ENCODE peak calls at places on chromosomes 1 and 21, in eight cellular contexts. O, B, M, F, E, Q, D and N are unnamed samples.
A peak's percentile ranks its signal among the peaks of the same experiment; 100 is the strongest.

GRCh38 chr1:204172404-204173049 is 6.4 kb upstream of the REN start:
- DNase-seq in O (no peak), B (no peak), M (no peak), F (no peak), E (no peak), Q (no peak), D (no peak), N (no peak)

GRCh38 chr1:210233216-210233494 is 559 bp downstream of the SERTAD4 start:
- DNase-seq in O (no peak), B (no peak), M (no peak), F (no peak), E (no peak), Q (no peak), D (no peak), N (no peak)

GRCh38 chr1:1116701-1117468 is 996 bp upstream of the C1orf159 start:
- DNase-seq in O (peak; percentile 57), B (no peak), M (no peak), F (no peak), E (no peak), Q (no peak), D (no peak), N (peak; percentile 82)

GRCh38 chr21:41752231-41752681 is 14.6 kb downstream of the RIPK4 start:
- DNase-seq in O (no peak), B (no peak), M (no peak), F (no peak), E (peak; percentile 83), Q (peak; percentile 55), D (no peak), N (no peak)

GRCh38 chr1:12140016-12140415 is 26.8 kb upstream of the TNFRSF1B start:
- DNase-seq in O (no peak), B (no peak), M (no peak), F (no peak), E (peak; percentile 15), Q (no peak), D (peak; percentile 37), N (no peak)

GRCh38 chr1:79037085-79037484 is 30.6 kb upstream of the ADGRL4 start:
- DNase-seq in O (no peak), B (no peak), M (no peak), F (no peak), E (no peak), Q (no peak), D (no peak), N (no peak)

GRCh38 chr1:30450148-30450817 is 273.1 kb downstream of the MATN1 start:
- DNase-seq in O (no peak), B (no peak), M (no peak), F (no peak), E (no peak), Q (no peak), D (no peak), N (no peak)

GRCh38 chr1:222643603-222643936 is 25.7 kb downstream of the MIA3 start:
- DNase-seq in O (no peak), B (peak; percentile 32), M (peak; percentile 7), F (no peak), E (no peak), Q (no peak), D (no peak), N (no peak)

GRCh38 chr1:54846716-54847284 is 40.2 kb downstream of the DHCR24 start:
- DNase-seq in O (no peak), B (no peak), M (no peak), F (no peak), E (no peak), Q (no peak), D (peak; percentile 64), N (peak; percentile 54)

GRCh38 chr1:54848134-54848948 is 38.7 kb downstream of the DHCR24 start:
- DNase-seq in O (peak; percentile 18), B (no peak), M (no peak), F (no peak), E (no peak), Q (no peak), D (peak; percentile 62), N (no peak)

GRCh38 chr1:54845772-54846171 is 41.2 kb downstream of the DHCR24 start:
- DNase-seq in O (no peak), B (no peak), M (no peak), F (no peak), E (no peak), Q (no peak), D (no peak), N (peak; percentile 35)

GRCh38 chr1:54844564-54844963 is 42.4 kb downstream of the DHCR24 start:
- DNase-seq in O (no peak), B (no peak), M (no peak), F (no peak), E (no peak), Q (no peak), D (peak; percentile 38), N (peak; percentile 17)

DNA sequence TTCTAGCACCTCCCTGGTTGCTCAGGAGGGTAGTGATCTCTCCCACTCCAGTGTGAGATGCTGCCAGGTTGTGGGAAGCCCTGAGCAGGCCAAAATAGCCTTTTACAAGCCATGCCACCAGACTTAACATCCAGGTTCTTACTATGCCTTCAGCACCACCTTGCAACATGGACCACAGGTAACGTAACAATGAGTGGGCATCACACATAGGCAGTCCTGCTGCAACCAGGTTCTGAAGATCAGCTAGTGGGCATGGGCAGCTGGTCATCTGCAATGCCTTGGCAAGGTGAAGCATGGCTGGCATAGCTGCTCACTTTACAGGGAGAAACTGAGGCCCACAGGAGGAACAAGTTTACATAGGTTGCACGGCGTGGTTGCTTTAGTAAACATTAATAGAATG is 40.7 kb downstream of the DHCR24 start:
- DNase-seq in O (no peak), B (no peak), M (no peak), F (no peak), E (no peak), Q (no peak), D (peak; percentile 47), N (peak; percentile 13)
- TF ChIP-seq CTCF in O (no peak), B (no peak), M (no peak), F (no peak), E (no peak), Q (no peak), D (no peak), N (no peak)

GRCh38 chr1:226100436-226101347 is 38.2 kb downstream of the H3-3A start:
- DNase-seq in O (peak; percentile 75), B (no peak), M (no peak), F (no peak), E (peak; percentile 55), Q (no peak), D (peak; percentile 77), N (peak; percentile 35)
- TF ChIP-seq CTCF in O (no peak), B (no peak), M (no peak), F (no peak), E (no peak), Q (no peak), D (peak; percentile 43), N (no peak)

GRCh38 chr1:172554915-172555314 is 22.0 kb downstream of the SUCO start:
- DNase-seq in O (no peak), B (no peak), M (no peak), F (no peak), E (no peak), Q (no peak), D (no peak), N (no peak)

GRCh38 chr1:172561252-172561651 is 28.3 kb downstream of the SUCO start:
- DNase-seq in O (no peak), B (no peak), M (no peak), F (no peak), E (peak; percentile 56), Q (no peak), D (no peak), N (no peak)

GRCh38 chr1:172559811-172560210 is 26.9 kb downstream of the SUCO start:
- DNase-seq in O (no peak), B (no peak), M (no peak), F (no peak), E (no peak), Q (no peak), D (peak; percentile 47), N (no peak)

GRCh38 chr1:172556461-172556860 is 23.5 kb downstream of the SUCO start:
- DNase-seq in O (no peak), B (no peak), M (no peak), F (no peak), E (no peak), Q (no peak), D (no peak), N (no peak)

DNA sequence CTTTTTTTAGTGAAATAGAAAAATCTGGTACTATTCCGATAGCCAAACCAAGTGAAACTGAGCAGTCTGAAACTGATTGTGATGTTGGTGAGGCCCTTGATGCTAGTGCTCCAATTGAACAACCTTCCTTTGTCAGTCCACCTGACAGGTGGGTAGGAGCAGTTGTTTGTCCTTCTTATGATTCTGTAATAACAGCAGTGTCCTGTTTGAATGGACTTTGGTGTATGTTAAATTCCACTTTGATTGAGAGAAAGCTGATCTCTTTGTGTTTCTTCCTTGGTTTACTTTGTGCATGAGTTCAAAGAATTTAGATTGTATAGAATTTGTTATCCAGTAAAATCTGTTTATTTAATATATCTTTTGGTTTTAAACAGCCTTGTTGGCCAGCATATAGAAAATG is 24.3 kb downstream of the SUCO start:
- DNase-seq in O (no peak), B (no peak), M (no peak), F (no peak), E (no peak), Q (no peak), D (no peak), N (no peak)
- TF ChIP-seq CTCF in O (no peak), B (no peak), M (no peak), F (no peak), E (no peak), Q (no peak), D (no peak), N (no peak)

GRCh38 chr1:42476605-42477004 is 13.5 kb downstream of the CCDC30 start:
- DNase-seq in O (no peak), B (no peak), M (no peak), F (no peak), E (no peak), Q (no peak), D (no peak), N (no peak)

GRCh38 chr1:42482635-42483153 is 19.6 kb downstream of the CCDC30 start:
- DNase-seq in O (no peak), B (no peak), M (no peak), F (no peak), E (no peak), Q (no peak), D (no peak), N (no peak)

GRCh38 chr1:42477775-42478174 is 14.7 kb downstream of the CCDC30 start:
- DNase-seq in O (no peak), B (no peak), M (no peak), F (no peak), E (no peak), Q (no peak), D (no peak), N (no peak)

GRCh38 chr1:42480921-42481320 is 17.8 kb downstream of the CCDC30 start:
- DNase-seq in O (no peak), B (no peak), M (no peak), F (no peak), E (peak; percentile 5), Q (no peak), D (no peak), N (no peak)

DNA sequence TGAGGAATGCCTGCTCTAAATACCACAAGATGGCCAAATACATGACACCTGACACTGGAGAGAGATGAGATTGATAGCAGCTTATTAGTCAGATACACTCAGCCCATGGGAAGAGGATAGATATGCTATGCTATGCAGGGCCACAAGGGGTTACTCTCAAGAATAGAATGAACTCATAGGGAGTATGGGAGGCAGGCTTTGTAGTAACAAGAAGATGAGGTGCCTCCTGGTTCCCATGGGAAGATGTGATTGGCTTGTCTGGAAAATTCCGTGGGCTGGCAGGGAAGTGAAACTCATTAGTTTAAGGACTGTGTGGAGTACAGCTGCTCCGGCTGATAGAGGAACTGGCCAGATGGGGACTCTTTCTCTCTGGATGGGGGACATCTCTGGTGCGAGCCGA is 16.5 kb downstream of the CCDC30 start:
- DNase-seq in O (no peak), B (no peak), M (no peak), F (no peak), E (peak; percentile 5), Q (no peak), D (peak; percentile 51), N (no peak)
- TF ChIP-seq CTCF in O (no peak), B (peak; percentile 38), M (no peak), F (peak; percentile 35), E (no peak), Q (peak; percentile 22), D (peak; percentile 66), N (no peak)